ENCODE peak calls at places on chromosomes 11 and 22, in nine cellular contexts. N, E, V, Z, H, J, C, L and D are unnamed samples. For H3K9me3, the result is how much of the 10 kb centered on the place peaks cover.

GRCh38 chr11:100835854-100836253 is 148.8 kb downstream of the ARHGAP42 start:
- DNase-seq in H (no peak), L (no peak), C (no peak), E (no peak), Z (no peak), N (no peak), J (no peak), V (no peak), D (no peak)

GRCh38 chr11:60607483-60607882 is 91.9 kb upstream of the MS4A8 start:
- DNase-seq in V (no peak), E (no peak), C (no peak), J (no peak), Z (no peak), L (no peak), N (no peak), H (no peak), D (no peak)

GRCh38 chr11:118921121-118921928 is 4.4 kb downstream of the BCL9L start:
- DNase-seq in C (peak), V (peak), H (peak), N (peak), Z (no peak), L (peak), E (peak), J (peak), D (no peak)

GRCh38 chr11:35617687-35618496 is at the start of gene FJX1:
- DNase-seq in Z (no peak), V (peak), E (peak), J (peak), C (peak), N (peak), H (peak), L (peak), D (no peak)

GRCh38 chr11:16356057-16356750 is at the start of gene SOX6:
- DNase-seq in Z (no peak), C (no peak), E (no peak), J (peak), L (no peak), V (no peak), N (peak), H (peak), D (no peak)

GRCh38 chr11:75625970-75626691 is 42.7 kb downstream of the MAP6 start:
- DNase-seq in Z (no peak), L (no peak), C (peak), V (no peak), J (peak), E (no peak), H (peak), N (peak), D (no peak)

GRCh38 chr11:130427049-130427388 is 1.4 kb downstream of the ADAMTS8 start:
- DNase-seq in J (no peak), L (no peak), Z (no peak), E (no peak), H (no peak), C (no peak), N (no peak), V (no peak), D (no peak)

GRCh38 chr22:31141551-31141950 is 1.2 kb upstream of the PLA2G3 start:
- DNase-seq in Z (no peak), H (no peak), L (no peak), C (no peak), E (no peak), J (no peak), V (peak), N (no peak), D (no peak)

GRCh38 chr11:57210731-57211335 is 26.2 kb downstream of the APLNR start:
- DNase-seq in Z (no peak), E (no peak), L (no peak), J (no peak), H (no peak), N (no peak), C (no peak), V (no peak), D (no peak)

GRCh38 chr11:120120805-120121335 is 17.0 kb downstream of the TRIM29 start:
- DNase-seq in J (no peak), C (no peak), H (no peak), N (no peak), L (no peak), V (no peak), Z (no peak), E (no peak), D (no peak)

GRCh38 chr11:14075118-14075601 is 112.6 kb downstream of the SPON1 start:
- DNase-seq in L (no peak), C (peak), E (no peak), Z (peak), N (no peak), H (no peak), V (no peak), J (peak), D (peak)

GRCh38 chr22:26479792-26480610 is 3.6 kb downstream of the HPS4 start:
- DNase-seq in C (peak), J (no peak), V (no peak), L (no peak), H (no peak), N (no peak), E (no peak), Z (no peak), D (no peak)

GRCh38 chr11:65650547-65651338 is 12.0 kb downstream of the RELA start:
- DNase-seq in E (peak), L (peak), N (no peak), Z (no peak), H (no peak), C (no peak), J (peak), V (peak), D (no peak)

GRCh38 chr11:3115321-3115720 is 49.8 kb downstream of the OSBPL5 start:
- DNase-seq in H (no peak), V (no peak), N (no peak), Z (no peak), L (no peak), C (no peak), E (no peak), J (no peak), D (no peak)

GRCh38 chr11:117479372-117479771 is 151.7 kb downstream of the CEP164 start:
- DNase-seq in N (no peak), L (no peak), H (no peak), V (no peak), E (no peak), Z (no peak), J (no peak), C (no peak), D (no peak)

GRCh38 chr22:36328635-36329216 is 59.0 kb downstream of the MYH9 start:
- DNase-seq in N (peak), J (peak), E (no peak), Z (no peak), V (no peak), H (peak), C (peak), L (peak), D (no peak)

GRCh38 chr22:26903030-26903856 is 245.9 kb downstream of the MIAT start:
- DNase-seq in L (no peak), V (no peak), H (no peak), Z (no peak), J (no peak), N (no peak), E (no peak), C (no peak), D (no peak)

GRCh38 chr22:23058481-23059336 is 11.6 kb upstream of the GNAZ start:
- DNase-seq in N (no peak), Z (no peak), H (no peak), J (no peak), E (peak), V (peak), C (peak), L (no peak), D (no peak)

GRCh38 chr11:79501688-79502087 is 60.9 kb upstream of the TENM4 start:
- DNase-seq in L (no peak), E (no peak), N (no peak), H (no peak), Z (no peak), J (no peak), V (no peak), C (no peak), D (no peak)

GRCh38 chr11:33544593-33545373 is 155.8 kb downstream of the C11orf91 start:
- DNase-seq in L (no peak), H (no peak), C (peak), J (no peak), N (no peak), E (no peak), V (no peak), Z (no peak), D (no peak)

GRCh38 chr11:66068923-66069714 is 953 bp upstream of the PACS1 start:
- DNase-seq in H (peak), J (peak), C (peak), N (peak), L (peak), E (no peak), Z (no peak), V (no peak), D (no peak)

GRCh38 chr11:63892233-63892632 is 24.7 kb downstream of the RCOR2 start:
- DNase-seq in N (peak), V (no peak), Z (no peak), J (no peak), L (no peak), C (no peak), E (no peak), H (peak), D (no peak)

GRCh38 chr11:129248618-129249017 is 56.5 kb upstream of the ARHGAP32 start:
- DNase-seq in C (peak), E (no peak), Z (no peak), N (peak), L (no peak), J (peak), V (no peak), H (peak), D (no peak)

GRCh38 chr11:130371004-130371590 is 56.4 kb upstream of the ZBTB44 start:
- DNase-seq in V (no peak), N (no peak), E (no peak), C (peak), L (no peak), J (no peak), Z (no peak), H (no peak), D (no peak)

GRCh38 chr11:34155057-34155758 is 49.8 kb downstream of the NAT10 start:
- DNase-seq in V (no peak), J (no peak), E (no peak), C (no peak), L (no peak), N (no peak), Z (no peak), H (no peak), D (no peak)

GRCh38 chr11:134950692-134951304 is 538.8 kb upstream of the B3GAT1 start:
- DNase-seq in H (peak), L (no peak), Z (no peak), C (peak), E (no peak), N (peak), J (no peak), V (no peak), D (no peak)

GRCh38 chr22:20441631-20442484 is 4.2 kb upstream of the SCARF2 start:
- DNase-seq in Z (no peak), J (no peak), N (peak), C (no peak), L (peak), H (no peak), V (no peak), E (no peak), D (no peak)

GRCh38 chr11:95089620-95090542 is at the start of gene ENDOD1:
- DNase-seq in E (peak), V (peak), N (peak), J (peak), H (peak), L (peak), C (peak), Z (peak), D (peak)

GRCh38 chr11:132358573-132358953 is 988.1 kb downstream of the NTM start:
- DNase-seq in L (no peak), N (no peak), J (no peak), E (no peak), C (no peak), H (no peak), Z (no peak), V (no peak), D (no peak)

GRCh38 chr22:28903080-28903479 is 19.7 kb downstream of the ZNRF3 start:
- DNase-seq in J (no peak), V (no peak), N (no peak), C (no peak), H (no peak), E (no peak), Z (no peak), L (no peak), D (no peak)

GRCh38 chr22:28905433-28905832 is 22.1 kb downstream of the ZNRF3 start:
- DNase-seq in L (no peak), E (no peak), J (no peak), H (no peak), N (no peak), C (no peak), V (no peak), Z (no peak), D (no peak)

GRCh38 chr22:28904211-28904808 is 20.9 kb downstream of the ZNRF3 start:
- DNase-seq in J (no peak), V (no peak), L (no peak), E (no peak), H (peak), Z (no peak), N (no peak), C (no peak), D (no peak)

GRCh38 chr22:28902490-28902889 is 19.1 kb downstream of the ZNRF3 start:
- DNase-seq in V (no peak), L (no peak), J (no peak), H (no peak), Z (no peak), C (no peak), E (no peak), N (no peak), D (no peak)

GRCh38 chr22:28903719-28904118 is 20.3 kb downstream of the ZNRF3 start:
- DNase-seq in H (no peak), Z (no peak), L (no peak), N (no peak), E (no peak), C (no peak), V (no peak), J (no peak), D (no peak)
- H3K9me3 ChIP-seq in H (under half), Z (under half), L (under half), N (under half), E (under half), C (under half), V (under half), J (under half), D (under half)

GRCh38 chr11:8814209-8814922 is 96.6 kb upstream of the AKIP1 start:
- DNase-seq in V (no peak), N (no peak), L (no peak), H (no peak), C (peak), J (peak), Z (no peak), E (no peak), D (no peak)
- H3K9me3 ChIP-seq in V (under half), N (under half), L (under half), H (under half), C (under half), J (under half), Z (under half), E (under half), D (under half)

GRCh38 chr22:48844096-48844675 is 983.5 kb downstream of the BRD1 start:
- DNase-seq in V (no peak), Z (no peak), J (no peak), H (no peak), L (no peak), N (no peak), E (peak), C (no peak), D (no peak)

GRCh38 chr22:48842976-48843375 is 984.7 kb downstream of the BRD1 start:
- DNase-seq in C (no peak), H (no peak), V (no peak), J (no peak), L (no peak), N (no peak), Z (no peak), E (no peak), D (no peak)

GRCh38 chr22:48843640-48844039 is 984.0 kb downstream of the BRD1 start:
- DNase-seq in N (no peak), E (peak), H (no peak), V (peak), C (no peak), J (no peak), Z (no peak), L (no peak), D (no peak)

GRCh38 chr22:48845356-48845936 is 982.2 kb downstream of the BRD1 start:
- DNase-seq in V (no peak), J (no peak), N (no peak), E (peak), Z (no peak), C (no peak), L (no peak), H (no peak), D (no peak)

DNA sequence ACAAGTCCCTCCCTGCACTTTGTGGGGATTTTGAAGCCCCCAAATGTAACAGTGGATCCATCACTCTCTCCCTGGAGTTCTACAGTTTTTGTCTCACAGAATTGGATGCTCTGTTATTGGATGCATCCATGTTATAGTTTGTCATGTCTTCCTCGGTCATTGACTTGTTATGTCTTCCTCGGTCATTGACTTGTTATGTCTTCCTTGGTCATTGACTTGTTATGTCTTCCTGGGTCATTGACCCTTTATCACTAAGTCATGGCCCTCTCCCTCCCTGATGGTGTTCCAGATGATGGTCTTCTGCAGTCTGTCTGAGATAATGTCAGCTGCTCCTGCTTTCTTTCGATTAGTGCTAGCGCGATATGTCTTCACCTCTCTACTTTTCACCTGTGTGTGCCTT is 981.5 kb downstream of the BRD1 start:
- DNase-seq in Z (no peak), J (no peak), L (no peak), H (no peak), C (no peak), E (no peak), V (no peak), N (no peak), D (no peak)
- H3K9me3 ChIP-seq in Z (under half), J (under half), L (under half), H (half or more), C (under half), E (under half), V (under half), N (under half), D (under half)

DNA sequence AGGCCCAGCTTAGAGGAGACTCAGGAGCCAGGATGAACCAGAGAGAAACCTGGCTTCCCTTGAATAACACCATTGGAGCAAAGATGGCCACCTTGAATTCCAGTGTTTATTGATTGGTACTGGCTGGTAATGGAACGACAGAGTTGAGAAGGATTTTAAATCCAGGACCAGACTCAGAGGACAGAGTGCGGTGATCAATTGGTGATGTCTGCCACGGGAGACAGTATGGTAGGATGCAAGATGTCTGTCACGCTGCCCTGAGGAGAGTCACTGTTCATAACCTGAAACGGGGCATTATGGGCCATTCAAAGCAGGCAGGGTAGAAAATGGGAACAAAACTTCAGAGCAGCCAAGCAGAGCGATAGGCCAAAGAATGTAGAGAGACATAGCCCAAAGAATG is 55.4 kb upstream of the ISX start:
- DNase-seq in H (no peak), L (no peak), N (no peak), V (no peak), Z (no peak), E (no peak), J (no peak), C (no peak), D (no peak)
- H3K9me3 ChIP-seq in H (under half), L (under half), N (under half), V (under half), Z (under half), E (under half), J (under half), C (under half), D (under half)

GRCh38 chr22:47396515-47396914 is 634.1 kb downstream of the TBC1D22A start:
- DNase-seq in E (no peak), H (no peak), V (peak), Z (no peak), C (no peak), L (no peak), N (no peak), J (no peak), D (no peak)

GRCh38 chr22:47393191-47393590 is 630.7 kb downstream of the TBC1D22A start:
- DNase-seq in Z (no peak), N (no peak), C (no peak), J (no peak), H (no peak), L (no peak), E (peak), V (peak), D (no peak)

GRCh38 chr22:47396105-47396504 is 633.7 kb downstream of the TBC1D22A start:
- DNase-seq in C (no peak), Z (no peak), H (no peak), J (no peak), V (peak), E (no peak), N (no peak), L (no peak), D (no peak)

GRCh38 chr22:47395481-47395880 is 633.0 kb downstream of the TBC1D22A start:
- DNase-seq in L (no peak), V (peak), E (no peak), N (peak), J (no peak), C (peak), Z (no peak), H (peak), D (no peak)

DNA sequence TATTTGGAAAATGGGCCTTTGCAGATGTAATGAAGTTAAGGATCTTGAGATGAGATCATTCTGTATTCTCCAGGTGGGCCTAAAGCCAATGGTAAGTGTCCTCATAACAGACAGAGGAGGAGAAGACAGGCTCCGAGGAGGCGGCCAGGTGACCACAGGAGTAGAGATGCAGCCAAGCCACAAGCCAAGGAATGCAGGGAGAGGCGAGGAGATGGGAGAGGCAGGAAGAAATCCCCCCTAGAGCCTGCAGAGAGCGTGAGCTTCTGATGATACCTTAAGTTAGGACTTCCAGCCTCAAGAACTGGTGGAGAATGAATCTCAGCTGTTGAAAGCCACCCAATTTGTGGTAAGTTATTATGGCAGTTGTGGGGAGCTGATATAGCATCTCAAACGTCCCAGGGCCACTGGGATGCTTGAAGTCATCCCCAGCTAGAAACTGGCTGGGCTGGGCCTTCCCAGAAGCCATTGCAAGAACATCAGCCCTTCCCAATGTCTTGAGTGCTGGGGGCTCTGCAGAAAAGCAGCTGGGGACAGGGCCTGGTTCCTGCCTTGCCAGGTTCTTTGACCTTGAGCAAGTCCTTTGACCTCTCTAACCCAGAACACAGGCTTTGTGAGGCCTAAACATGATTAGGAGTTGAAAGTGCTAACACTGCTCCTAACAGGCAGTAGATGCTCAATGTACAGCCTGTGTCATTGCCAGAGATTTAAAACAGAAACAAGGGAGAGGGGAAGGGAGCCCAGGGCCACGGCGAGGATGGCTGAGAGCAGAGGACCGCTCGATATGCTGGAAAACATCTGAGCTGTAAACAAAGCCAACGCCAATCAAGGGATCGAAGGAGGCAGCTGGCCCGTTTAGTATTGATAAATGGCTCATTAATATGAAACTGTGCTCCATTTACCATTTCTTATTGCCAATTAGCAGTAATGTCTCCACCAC is 632.3 kb downstream of the TBC1D22A start:
- DNase-seq in J (no peak), V (peak), H (no peak), L (no peak), E (peak), N (no peak), Z (no peak), C (no peak), D (no peak)
- H3K9me3 ChIP-seq in J (half or more), V (under half), H (under half), L (under half), E (under half), N (under half), Z (under half), C (under half), D (under half)

GRCh38 chr22:48980918-48981317 is 846.8 kb downstream of the BRD1 start:
- DNase-seq in N (no peak), E (no peak), J (no peak), Z (no peak), L (no peak), V (no peak), C (no peak), H (no peak), D (no peak)

GRCh38 chr22:48982321-48982905 is 845.3 kb downstream of the BRD1 start:
- DNase-seq in L (no peak), V (no peak), E (no peak), J (no peak), Z (no peak), C (no peak), H (no peak), N (no peak), D (no peak)

GRCh38 chr22:48979482-48979881 is 848.2 kb downstream of the BRD1 start:
- DNase-seq in Z (no peak), L (no peak), C (no peak), V (no peak), N (no peak), E (no peak), J (no peak), H (no peak), D (no peak)

GRCh38 chr22:48981671-48982070 is 846.0 kb downstream of the BRD1 start:
- DNase-seq in C (no peak), L (no peak), N (no peak), H (no peak), J (no peak), Z (no peak), V (no peak), E (no peak), D (no peak)

GRCh38 chr22:48980409-48980808 is 847.3 kb downstream of the BRD1 start:
- DNase-seq in J (no peak), Z (no peak), N (no peak), C (no peak), H (no peak), E (no peak), V (no peak), L (no peak), D (no peak)
- H3K9me3 ChIP-seq in J (under half), Z (under half), N (under half), C (under half), H (half or more), E (under half), V (under half), L (under half), D (under half)